ENCODE peak calls at places on chromosomes 3 and 15, in six cellular contexts. F is NAMALWA; Y is head of caudate nucleus; O is stimulated activated CD4-positive, alpha-beta T cell treated with anti-CD3 and anti-CD28 coated beads, Interleukin-1b, Interleukin-23, amount 100 ng/mL, for 1 hour; H is H1; U is B cell. M is an unnamed sample.

GRCh38 chr15:96421211-96421610 is 90.7 kb downstream of the NR2F2 start:
- DNase-seq in F (no peak), Y (no peak), O (no peak), H (no peak), U (no peak), M (no peak)

GRCh38 chr3:120487079-120487693 is 36.4 kb upstream of the FSTL1 start:
- DNase-seq in F (no peak), Y (no peak), O (no peak), H (no peak), U (no peak), M (no peak)

GRCh38 chr3:73098873-73099272 is 37.4 kb downstream of the EBLN2 start:
- DNase-seq in F (no peak), Y (no peak), O (no peak), H (no peak), U (no peak), M (no peak)

GRCh38 chr15:53208759-53209158 is 418.6 kb upstream of the ONECUT1 start:
- DNase-seq in F (no peak), Y (no peak), O (no peak), H (no peak), U (no peak), M (no peak)

GRCh38 chr15:78714890-78715289 is 73.9 kb upstream of the CHRNB4 start:
- DNase-seq in F (peak; percentile 80), Y (no peak), O (no peak), H (no peak), U (no peak), M (no peak)

GRCh38 chr3:70620367-70620766 is 307.9 kb upstream of the MDFIC2 start:
- DNase-seq in F (no peak), Y (no peak), O (no peak), H (no peak), U (no peak), M (no peak)

GRCh38 chr3:184981071-184981470 is 169.1 kb downstream of the VPS8 start:
- DNase-seq in F (no peak), Y (no peak), O (no peak), H (no peak), U (no peak), M (no peak)

GRCh38 chr3:197174927-197175326 is 123.5 kb downstream of the DLG1 start:
- DNase-seq in F (peak; percentile 76), Y (no peak), O (no peak), H (no peak), U (no peak), M (peak; percentile 8)

GRCh38 chr3:34001022-34001421 is 202.6 kb downstream of the PDCD6IP start:
- DNase-seq in F (no peak), Y (no peak), O (no peak), H (no peak), U (no peak), M (no peak)

GRCh38 chr3:111253733-111254132 is 182.1 kb downstream of the NECTIN3 start:
- DNase-seq in F (no peak), Y (no peak), O (no peak), H (no peak), U (no peak), M (no peak)

GRCh38 chr15:87672309-87672897 is 584.1 kb downstream of the NTRK3 start:
- DNase-seq in F (no peak), Y (peak; percentile 26), O (no peak), H (peak; percentile 13), U (no peak), M (no peak)

GRCh38 chr15:66848666-66849392 is 146.8 kb downstream of the SMAD6 start:
- DNase-seq in F (no peak), Y (no peak), O (no peak), H (no peak), U (no peak), M (no peak)

GRCh38 chr3:126156468-126156867 is 23.9 kb downstream of the ALDH1L1 start:
- DNase-seq in F (peak; percentile 72), Y (no peak), O (no peak), H (no peak), U (no peak), M (no peak)

GRCh38 chr15:42275780-42276395 is 2.7 kb upstream of the TMEM87A start:
- DNase-seq in F (no peak), Y (no peak), O (no peak), H (no peak), U (no peak), M (no peak)

GRCh38 chr3:31903686-31904431 is 77.2 kb downstream of the OSBPL10 start:
- DNase-seq in F (no peak), Y (no peak), O (no peak), H (no peak), U (no peak), M (no peak)

GRCh38 chr15:46713045-46713444 is 1004.3 kb upstream of the SEMA6D start:
- DNase-seq in F (no peak), Y (no peak), O (no peak), H (no peak), U (no peak), M (no peak)

GRCh38 chr15:68277605-68278344 is at the start of gene FEM1B:
- DNase-seq in F (peak; percentile 90), Y (peak; percentile 93), O (peak; percentile 67), H (peak; percentile 75), U (peak; percentile 92), M (peak; percentile 93)